ENCODE peak calls at places on chromosomes 6 and 20, in ten cellular contexts. G is uterus, R is OCI-LY7, N is GM13976, H is endothelial cell, D is A549, Z is ovary, T is GM12864, Y is astrocyte, J is choroid plexus epithelial cell. S is an unnamed sample.

GRCh38 chr20:34215711-34216381 is 25.4 kb upstream of the ASIP start:
- DNase-seq in N (peak; percentile 62), G (peak; percentile 51), R (no peak), Y (peak; percentile 53), J (peak; percentile 59), T (no peak), H (peak; percentile 68), Z (peak; percentile 85), D (peak; percentile 54), S (peak; percentile 43)

GRCh38 chr20:52200870-52201269 is 9.3 kb upstream of the ZFP64 start:
- DNase-seq in J (peak; percentile 7), R (no peak), Y (no peak), H (no peak), G (no peak), N (no peak), D (no peak), Z (no peak), T (no peak), S (no peak)

GRCh38 chr20:63483834-63484233 is 11.4 kb upstream of the KCNQ2 start:
- DNase-seq in R (no peak), D (no peak), G (no peak), Y (no peak), Z (no peak), J (no peak), H (no peak), N (no peak), T (no peak), S (no peak)

GRCh38 chr20:20083796-20084195 is 31.5 kb downstream of the CFAP61 start:
- DNase-seq in D (peak; percentile 29), G (no peak), T (peak; percentile 22), N (peak; percentile 41), Z (no peak), H (no peak), J (peak; percentile 46), Y (peak; percentile 11), R (peak; percentile 48), S (peak; percentile 46)

GRCh38 chr6:120431841-120432240 is 902.4 kb downstream of the TBC1D32 start:
- DNase-seq in Y (no peak), R (no peak), H (no peak), T (no peak), Z (no peak), N (no peak), G (no peak), J (no peak), D (no peak), S (no peak)

GRCh38 chr20:51014797-51015722 is 7.8 kb downstream of the KCNG1 start:
- DNase-seq in Y (peak; percentile 30), G (peak; percentile 64), D (peak; percentile 84), J (peak; percentile 77), N (peak; percentile 64), Z (peak; percentile 65), H (peak; percentile 85), T (no peak), R (peak; percentile 36), S (peak; percentile 52)

GRCh38 chr6:132841967-132842366 is 27.6 kb downstream of the RPS12 start:
- DNase-seq in Z (no peak), D (no peak), G (no peak), T (no peak), H (no peak), J (no peak), N (no peak), Y (no peak), R (no peak), S (no peak)

GRCh38 chr6:151012321-151013294 is 147.1 kb downstream of the MTHFD1L start:
- DNase-seq in Z (no peak), N (no peak), G (no peak), Y (peak; percentile 49), H (no peak), T (no peak), J (peak; percentile 73), D (no peak), R (no peak), S (no peak)

GRCh38 chr6:141248056-141248799 is 884.5 kb upstream of the GJE1 start:
- DNase-seq in R (no peak), D (no peak), H (no peak), Z (no peak), G (no peak), N (no peak), T (no peak), Y (no peak), J (no peak), S (peak; percentile 10)

GRCh38 chr6:128463942-128464341 is 56.5 kb downstream of the PTPRK start:
- DNase-seq in T (no peak), J (peak; percentile 59), G (no peak), N (no peak), Z (no peak), D (no peak), Y (peak; percentile 63), R (no peak), H (no peak), S (no peak)

GRCh38 chr6:40719671-40720374 is 132.7 kb upstream of the LRFN2 start:
- DNase-seq in N (peak; percentile 38), Y (peak; percentile 44), T (peak; percentile 35), Z (no peak), G (no peak), J (peak; percentile 80), D (no peak), R (peak; percentile 65), H (peak; percentile 17), S (peak; percentile 45)

GRCh38 chr6:158381214-158381613 is 68.9 kb downstream of the TULP4 start:
- DNase-seq in T (no peak), J (no peak), D (no peak), Z (no peak), N (no peak), G (no peak), R (no peak), H (no peak), Y (no peak), S (no peak)

GRCh38 chr20:5135363-5136012 is 8.7 kb downstream of the CDS2 start:
- DNase-seq in N (no peak), Y (no peak), R (no peak), T (no peak), J (no peak), H (no peak), Z (no peak), D (no peak), G (no peak), S (no peak)

GRCh38 chr20:20130399-20130798 is 78.1 kb downstream of the CFAP61 start:
- DNase-seq in N (no peak), Y (no peak), D (no peak), G (no peak), H (no peak), T (no peak), R (peak; percentile 16), Z (no peak), J (peak; percentile 10), S (no peak)

GRCh38 chr6:117404548-117404947 is 21.2 kb downstream of the ROS1 start:
- DNase-seq in Y (peak; percentile 12), Z (no peak), R (no peak), D (no peak), N (no peak), T (no peak), G (no peak), H (no peak), J (peak; percentile 48), S (no peak)

GRCh38 chr6:122129313-122130025 is 270.0 kb upstream of the HSF2 start:
- DNase-seq in J (no peak), N (no peak), Z (no peak), Y (no peak), T (no peak), G (no peak), R (no peak), H (no peak), D (no peak), S (no peak)
- TF ChIP-seq CTCF in J (no peak), N (no peak), Z (no peak), Y (no peak), T (no peak), G (no peak), R (no peak), H (no peak), D (no peak), S (no peak)

GRCh38 chr6:64996301-64996700 is 710.7 kb downstream of the EYS start:
- DNase-seq in N (no peak), J (no peak), T (no peak), Z (no peak), R (no peak), Y (peak; percentile 0), H (no peak), G (no peak), D (no peak), S (no peak)
- TF ChIP-seq CTCF in N (no peak), J (no peak), T (no peak), Z (no peak), R (no peak), Y (no peak), H (no peak), G (no peak), D (no peak), S (no peak)

DNA sequence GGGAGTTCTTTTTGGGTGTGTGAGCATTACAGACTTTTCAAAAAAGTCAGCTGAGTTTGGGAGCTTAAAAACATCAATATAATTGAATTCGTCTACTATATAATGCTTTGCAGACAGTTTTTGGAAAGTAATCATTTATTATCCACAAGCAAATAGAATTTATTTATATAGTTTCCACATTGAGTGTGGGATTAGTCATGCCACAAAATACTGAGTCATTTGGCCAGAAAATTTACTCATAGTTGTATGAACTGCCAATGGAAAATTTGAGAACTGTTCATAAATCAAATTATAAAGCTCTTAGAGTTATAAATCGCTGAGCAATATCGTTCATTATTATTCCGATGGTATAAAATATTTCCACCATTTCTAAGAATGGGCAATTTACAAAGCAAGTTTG is 5.0 kb downstream of the BEND6 start:
- DNase-seq in Y (peak; percentile 75), H (no peak), J (peak; percentile 55), N (no peak), G (no peak), R (no peak), Z (no peak), T (no peak), D (no peak), S (no peak)
- TF ChIP-seq CTCF in Y (no peak), H (no peak), J (no peak), N (no peak), G (no peak), R (no peak), Z (no peak), T (no peak), D (no peak), S (no peak)

GRCh38 chr6:38871745-38872568 is 156.8 kb downstream of the DNAH8 start:
- DNase-seq in G (no peak), R (peak; percentile 44), H (peak; percentile 74), N (peak; percentile 46), J (peak; percentile 70), T (no peak), Z (peak; percentile 35), Y (peak; percentile 13), D (peak; percentile 18), S (peak; percentile 41)
- TF ChIP-seq CTCF in G (peak; percentile 41), R (peak; percentile 97), H (peak; percentile 86), N (peak; percentile 76), J (peak; percentile 99), T (peak; percentile 93), Z (no peak), Y (peak; percentile 98), D (peak; percentile 63), S (peak; percentile 91)